ENCODE peak calls at places on chromosomes 16 and 17, in ten cellular contexts. C, M, N, F, K, L, A, E, W and X are unnamed samples.

GRCh38 chr17:39144414-39144813 is 7.0 kb downstream of the PLXDC1 start:
- DNase-seq in C (no peak), M (peak), N (no peak), F (no peak), K (no peak), L (peak), A (no peak), E (no peak), W (peak), X (no peak)

GRCh38 chr17:78383725-78384471 is 5.4 kb downstream of the PGS1 start:
- DNase-seq in C (no peak), M (peak), N (no peak), F (no peak), K (no peak), L (peak), A (peak), E (no peak), W (peak), X (no peak)

GRCh38 chr16:10964891-10965326 is 20.5 kb downstream of the CLEC16A start:
- DNase-seq in C (no peak), M (no peak), N (no peak), F (no peak), K (peak), L (no peak), A (no peak), E (no peak), W (no peak), X (no peak)

GRCh38 chr16:89037261-89038152 is 56.1 kb upstream of the ACSF3 start:
- DNase-seq in C (no peak), M (no peak), N (peak), F (no peak), K (no peak), L (peak), A (peak), E (peak), W (peak), X (peak)

GRCh38 chr17:64007838-64008282 is 9.7 kb downstream of the PRR29 start:
- DNase-seq in C (no peak), M (peak), N (peak), F (no peak), K (no peak), L (no peak), A (peak), E (no peak), W (no peak), X (no peak)

GRCh38 chr17:39064374-39064773 is 87.1 kb downstream of the PLXDC1 start:
- DNase-seq in C (no peak), M (no peak), N (no peak), F (no peak), K (no peak), L (no peak), A (no peak), E (no peak), W (peak), X (peak)

GRCh38 chr16:84239186-84239790 is 524 bp downstream of the KCNG4 start:
- DNase-seq in C (no peak), M (no peak), N (no peak), F (no peak), K (no peak), L (no peak), A (no peak), E (no peak), W (peak), X (no peak)

GRCh38 chr16:46859719-46860152 is 24.4 kb upstream of the GPT2 start:
- DNase-seq in C (no peak), M (no peak), N (no peak), F (no peak), K (no peak), L (no peak), A (peak), E (no peak), W (peak), X (peak)

GRCh38 chr16:78288915-78289314 is 189.5 kb downstream of the WWOX start:
- DNase-seq in C (no peak), M (no peak), N (no peak), F (no peak), K (no peak), L (no peak), A (no peak), E (no peak), W (no peak), X (no peak)

GRCh38 chr16:89031715-89032659 is 55.0 kb upstream of the CBFA2T3 start:
- DNase-seq in C (no peak), M (no peak), N (no peak), F (no peak), K (peak), L (peak), A (peak), E (no peak), W (no peak), X (no peak)

GRCh38 chr17:47785538-47786123 is 36.0 kb downstream of the OSBPL7 start:
- DNase-seq in C (no peak), M (peak), N (peak), F (no peak), K (no peak), L (no peak), A (no peak), E (peak), W (peak), X (peak)

GRCh38 chr16:88045820-88046303 is 94.6 kb downstream of the BANP start:
- DNase-seq in C (no peak), M (no peak), N (no peak), F (no peak), K (peak), L (peak), A (no peak), E (no peak), W (no peak), X (no peak)

GRCh38 chr17:58960068-58960467 is 146.6 kb downstream of the TRIM37 start:
- DNase-seq in C (no peak), M (no peak), N (no peak), F (no peak), K (no peak), L (no peak), A (no peak), E (no peak), W (peak), X (peak)

GRCh38 chr17:8056232-8056975 is 17.5 kb downstream of the ALOX15B start:
- DNase-seq in C (peak), M (peak), N (no peak), F (no peak), K (no peak), L (no peak), A (no peak), E (no peak), W (peak), X (no peak)

GRCh38 chr16:66508261-66508913 is 41.5 kb downstream of the TK2 start:
- DNase-seq in C (no peak), M (peak), N (no peak), F (no peak), K (no peak), L (peak), A (peak), E (no peak), W (no peak), X (no peak)

GRCh38 chr16:66419527-66419926 is 7.6 kb upstream of the BEAN1 start:
- DNase-seq in C (no peak), M (no peak), N (no peak), F (no peak), K (no peak), L (no peak), A (no peak), E (no peak), W (no peak), X (no peak)